ENCODE peak calls at places on chromosomes 16 and 17, in four cellular contexts. W is WTC11, L is GM12878, G is K562. M is an unnamed sample.

GRCh38 chr17:76969598-76970172 is 101.5 kb downstream of the MGAT5B start:
- DNase-seq in G (no peak), L (no peak), W (peak), M (no peak)

GRCh38 chr16:11059588-11059987 is 115.2 kb downstream of the CLEC16A start:
- DNase-seq in L (no peak), G (no peak), W (no peak), M (no peak)

GRCh38 chr16:26453215-26453614 is 613.5 kb upstream of the C16orf82 start:
- DNase-seq in W (no peak), L (no peak), G (no peak), M (no peak)

GRCh38 chr16:65916995-65917394 is 449.5 kb upstream of the CDH5 start:
- DNase-seq in G (no peak), L (no peak), W (no peak), M (no peak)

GRCh38 chr17:74431568-74432483 is at the start of gene GPRC5C:
- DNase-seq in W (peak), L (no peak), G (peak), M (peak)

GRCh38 chr17:57645950-57646686 is 99.0 kb downstream of the CCDC182 start:
- DNase-seq in W (no peak), G (no peak), L (no peak), M (no peak)

GRCh38 chr16:11405331-11406176 is 60.3 kb downstream of the RMI2 start:
- DNase-seq in G (peak), W (peak), L (no peak), M (peak)

GRCh38 chr17:79272666-79273219 is 198.1 kb downstream of the ENGASE start:
- DNase-seq in W (no peak), G (no peak), L (no peak), M (peak)

GRCh38 chr17:77373298-77374169 is 232.8 kb downstream of the SEC14L1 start:
- DNase-seq in W (peak), G (no peak), L (no peak), M (no peak)

GRCh38 chr17:77188084-77189066 is 47.6 kb downstream of the SEC14L1 start:
- DNase-seq in G (no peak), W (no peak), L (no peak), M (peak)

GRCh38 chr16:1315081-1316032 is 5.9 kb downstream of the UBE2I start:
- DNase-seq in W (no peak), G (no peak), L (no peak), M (no peak)

GRCh38 chr17:9456265-9456664 is 119.4 kb downstream of the STX8 start:
- DNase-seq in L (no peak), W (no peak), G (no peak), M (peak)

GRCh38 chr17:70136131-70136530 is 33.2 kb upstream of the KCNJ2 start:
- DNase-seq in G (no peak), W (no peak), L (no peak), M (no peak)

GRCh38 chr17:83125515-83126274 is 46.3 kb downstream of the METRNL start:
- DNase-seq in W (no peak), G (no peak), L (no peak), M (no peak)

GRCh38 chr17:18183334-18184142 is at the start of gene ALKBH5:
- DNase-seq in W (peak), G (peak), L (peak), M (peak)

GRCh38 chr16:13839577-13839976 is 80.4 kb upstream of the ERCC4 start:
- DNase-seq in L (no peak), W (no peak), G (no peak), M (no peak)

GRCh38 chr17:45405250-45406086 is 27.2 kb downstream of the ARHGAP27 start:
- DNase-seq in G (peak), L (no peak), W (peak), M (no peak)

GRCh38 chr17:40499551-40500189 is 1.8 kb downstream of the TNS4 start:
- DNase-seq in G (peak), W (peak), L (no peak), M (peak)

GRCh38 chr16:4426021-4426684 is 485 bp downstream of the DNAJA3 start:
- DNase-seq in G (no peak), W (peak), L (no peak), M (peak)

GRCh38 chr17:27746881-27747280 is 53.4 kb downstream of the NOS2 start:
- DNase-seq in L (no peak), G (no peak), W (no peak), M (no peak)

GRCh38 chr17:38415250-38416194 is 12.7 kb upstream of the ARHGAP23 start:
- DNase-seq in W (peak), L (peak), G (no peak), M (peak)

GRCh38 chr17:36920032-36921000 is 17.0 kb upstream of the LHX1 start:
- DNase-seq in W (no peak), L (no peak), G (peak), M (no peak)

GRCh38 chr16:88977028-88977844 is at the start of gene CBFA2T3:
- DNase-seq in G (peak), L (no peak), W (no peak), M (no peak)

GRCh38 chr17:283911-284675 is 68.5 kb downstream of the RPH3AL start:
- DNase-seq in L (no peak), G (no peak), W (no peak), M (no peak)

GRCh38 chr16:15613676-15614075 is 29.3 kb downstream of the MARF1 start:
- DNase-seq in W (no peak), G (no peak), L (no peak), M (no peak)

GRCh38 chr17:7703584-7704574 is 1.1 kb upstream of the EFNB3 start:
- DNase-seq in L (no peak), G (peak), W (peak), M (peak)

DNA sequence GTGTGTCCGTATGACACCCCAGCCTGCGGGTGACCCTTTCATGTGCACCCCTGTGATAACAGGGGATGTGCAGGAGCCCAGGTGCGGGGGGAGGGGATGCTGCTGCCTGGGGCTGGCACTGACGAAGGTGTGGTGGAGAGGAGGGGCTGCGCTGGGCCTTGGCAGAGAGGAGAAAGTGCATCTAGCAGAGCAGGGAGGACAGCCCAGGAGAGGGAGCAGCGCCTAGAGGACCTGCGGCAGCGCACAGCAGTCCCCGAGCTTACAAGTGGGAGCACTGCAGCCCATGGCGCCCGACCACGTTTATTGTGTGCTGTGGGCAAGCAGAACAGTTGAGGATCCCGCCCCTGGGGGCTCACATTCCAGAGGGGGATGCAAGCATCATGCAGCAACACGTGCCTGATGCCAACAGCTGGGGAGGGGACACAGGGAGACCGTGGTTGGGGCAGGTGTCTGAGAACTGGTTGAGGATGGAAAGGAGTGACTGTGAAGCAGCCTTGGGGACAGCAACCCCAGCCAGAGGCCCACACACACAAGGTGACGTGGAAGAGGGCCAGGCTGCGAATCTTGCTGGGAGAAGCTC is 10.9 kb upstream of the SLC7A5 start:
- DNase-seq in G (no peak), W (no peak), L (no peak), M (no peak)
- TF ChIP-seq CBFB in G (no peak), W (no peak), L (no peak), M (no peak)

GRCh38 chr16:81657731-81658130 is 121.4 kb upstream of the PLCG2 start:
- DNase-seq in G (no peak), L (no peak), W (no peak), M (no peak)
- TF ChIP-seq CBFB in G (no peak), L (no peak), W (no peak), M (no peak)

GRCh38 chr16:30457256-30457655 is 11.6 kb upstream of the SEPHS2 start:
- DNase-seq in G (no peak), L (no peak), W (no peak), M (no peak)

GRCh38 chr16:30457743-30458560 is 12.3 kb upstream of the SEPHS2 start:
- DNase-seq in L (no peak), W (no peak), G (no peak), M (no peak)

GRCh38 chr16:30456302-30456701 is 10.6 kb upstream of the SEPHS2 start:
- DNase-seq in L (no peak), G (no peak), W (no peak), M (no peak)

GRCh38 chr16:30459456-30459855 is 13.1 kb upstream of the ITGAL start:
- DNase-seq in L (no peak), G (no peak), W (no peak), M (no peak)

GRCh38 chr16:30458561-30459394 is 13.1 kb upstream of the SEPHS2 start:
- DNase-seq in W (no peak), G (no peak), L (peak), M (peak)
- TF ChIP-seq CBFB in W (no peak), G (no peak), L (peak), M (no peak)

GRCh38 chr16:60642956-60643355 is 1393.3 kb downstream of the CDH8 start:
- DNase-seq in L (no peak), G (no peak), W (no peak), M (no peak)
- TF ChIP-seq CBFB in L (no peak), G (no peak), W (no peak), M (no peak)

DNA sequence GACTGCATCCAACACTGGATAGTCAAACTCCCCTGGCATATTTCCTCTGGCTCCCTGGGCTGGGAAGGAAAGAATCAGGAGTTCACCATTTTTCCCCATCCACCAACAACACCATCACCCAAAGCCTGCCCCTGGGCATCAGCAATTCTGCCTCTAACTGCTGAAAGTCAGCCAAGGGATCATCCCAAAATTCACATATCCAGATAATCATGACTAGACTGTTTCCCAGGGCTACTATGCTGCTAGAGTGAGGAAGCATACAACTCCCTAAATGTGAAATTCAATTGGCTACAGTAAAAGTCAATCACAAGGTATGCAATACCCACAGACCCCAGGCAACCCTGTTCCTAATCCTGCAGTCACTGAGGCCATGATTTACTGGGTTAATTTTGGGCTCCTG is 230.6 kb downstream of the C16orf95 start:
- DNase-seq in W (no peak), G (no peak), L (no peak), M (no peak)
- TF ChIP-seq CBFB in W (no peak), G (no peak), L (no peak), M (no peak)

DNA sequence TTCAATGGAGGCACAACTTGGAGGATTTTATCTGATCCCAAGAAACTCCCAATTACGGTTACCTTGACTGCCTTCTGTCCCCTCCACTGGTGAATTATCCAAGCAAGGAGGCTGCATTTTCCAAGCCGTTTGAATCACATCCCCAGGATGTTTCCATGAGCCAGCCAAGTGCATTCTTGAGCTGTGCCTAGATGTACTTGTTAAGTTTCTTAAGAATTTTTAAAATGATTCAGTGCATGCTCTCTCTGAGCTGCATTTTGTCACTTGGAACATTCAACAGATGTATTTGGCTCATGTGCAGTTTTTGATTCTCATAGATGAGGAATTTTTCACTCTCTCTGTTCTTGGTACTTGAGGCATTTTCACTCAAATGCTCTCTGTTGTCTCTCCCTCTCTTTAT is 202.6 kb upstream of the MYOCD start:
- DNase-seq in G (no peak), W (no peak), L (no peak), M (no peak)
- TF ChIP-seq CBFB in G (no peak), W (no peak), L (no peak), M (no peak)

GRCh38 chr17:66807182-66807581 is 27.7 kb upstream of the CACNG5 start:
- DNase-seq in G (no peak), W (no peak), L (no peak), M (no peak)

GRCh38 chr17:66809408-66809807 is 25.5 kb upstream of the CACNG5 start:
- DNase-seq in L (no peak), G (no peak), W (no peak), M (no peak)

GRCh38 chr17:66810951-66811682 is 23.8 kb upstream of the CACNG5 start:
- DNase-seq in W (no peak), L (no peak), G (no peak), M (no peak)

GRCh38 chr17:66803474-66803951 is 31.4 kb upstream of the CACNG5 start:
- DNase-seq in L (no peak), W (peak), G (no peak), M (no peak)

GRCh38 chr17:66805567-66805966 is 29.4 kb upstream of the CACNG5 start:
- DNase-seq in W (no peak), L (no peak), G (no peak), M (no peak)
- TF ChIP-seq CBFB in W (no peak), L (no peak), G (no peak), M (no peak)

GRCh38 chr16:24253192-24253591 is 2.9 kb upstream of the CACNG3 start:
- DNase-seq in W (peak), L (no peak), G (peak), M (peak)
- TF ChIP-seq CBFB in W (no peak), L (no peak), G (no peak), M (no peak)

M was measured in HepG2.